ENCODE peak calls at places on chromosomes 16 and 17, in six cellular contexts. Q is effector CD4-positive, alpha-beta T cell; H is GM19239; D is Kasumi-1; J is COR-L47; M is activated CD8-positive, alpha-beta T cell treated with anti-CD3 and anti-CD28 coated beads, Interleukin-2, amount 10 ng/mL, durations not matched to agents 7 days and 5 days. V is an unnamed sample.

GRCh38 chr17:30091771-30092170 is 24.8 kb upstream of the NSRP1 start:
- DNase-seq in Q (no peak), H (no peak), D (no peak), J (no peak), M (no peak), V (no peak)

GRCh38 chr16:12679660-12680272 is 123.9 kb downstream of the CPPED1 start:
- DNase-seq in Q (no peak), H (no peak), D (no peak), J (no peak), M (no peak), V (no peak)

GRCh38 chr17:71392715-71393567 is 727.9 kb upstream of the SOX9 start:
- DNase-seq in Q (no peak), H (no peak), D (no peak), J (no peak), M (no peak), V (no peak)

GRCh38 chr17:34173221-34173620 is 81.9 kb upstream of the CCL2 start:
- DNase-seq in Q (no peak), H (no peak), D (no peak), J (no peak), M (no peak), V (no peak)

GRCh38 chr17:54882371-54882770 is 18.3 kb upstream of the TOM1L1 start:
- DNase-seq in Q (no peak), H (no peak), D (no peak), J (no peak), M (no peak), V (no peak)

GRCh38 chr17:80552523-80552922 is 7.9 kb downstream of the RPTOR start:
- DNase-seq in Q (no peak), H (no peak), D (no peak), J (no peak), M (no peak), V (no peak)

GRCh38 chr17:50028207-50029120 is 27.4 kb upstream of the ITGA3 start:
- DNase-seq in Q (no peak), H (no peak), D (no peak), J (no peak), M (no peak), V (no peak)

GRCh38 chr17:61002316-61002736 is 324.7 kb downstream of the BCAS3 start:
- DNase-seq in Q (no peak), H (no peak), D (peak; percentile 79), J (no peak), M (peak; percentile 26), V (peak; percentile 28)

GRCh38 chr16:72474511-72475123 is 302.7 kb upstream of the PMFBP1 start:
- DNase-seq in Q (no peak), H (no peak), D (no peak), J (no peak), M (no peak), V (no peak)

GRCh38 chr17:13995856-13996635 is 73.3 kb upstream of the COX10 start:
- DNase-seq in Q (no peak), H (no peak), D (no peak), J (no peak), M (no peak), V (no peak)

GRCh38 chr17:63772801-63773271 is 561 bp downstream of the CCDC47 start:
- DNase-seq in Q (no peak), H (no peak), D (peak; percentile 30), J (no peak), M (peak; percentile 21), V (no peak)

GRCh38 chr17:31695456-31696090 is 163.5 kb downstream of the COPRS start:
- DNase-seq in Q (no peak), H (no peak), D (no peak), J (no peak), M (no peak), V (no peak)

GRCh38 chr17:38798614-38799500 is 499 bp downstream of the PIP4K2B start:
- DNase-seq in Q (no peak), H (peak; percentile 46), D (peak; percentile 69), J (no peak), M (peak; percentile 79), V (peak; percentile 51)

GRCh38 chr16:70779361-70779760 is 21.6 kb downstream of the VAC14 start:
- DNase-seq in Q (no peak), H (no peak), D (no peak), J (no peak), M (no peak), V (no peak)

GRCh38 chr16:66592814-66593213 is 11.7 kb upstream of the CMTM3 start:
- DNase-seq in Q (no peak), H (no peak), D (no peak), J (no peak), M (no peak), V (no peak)

GRCh38 chr16:85819245-85819644 is 19.8 kb downstream of the COX4I1 start:
- DNase-seq in Q (peak; percentile 78), H (peak; percentile 72), D (peak; percentile 84), J (peak; percentile 42), M (peak; percentile 92), V (peak; percentile 72)

GRCh38 chr17:58352018-58352842 is at the start of gene SUPT4H1:
- DNase-seq in Q (peak; percentile 84), H (peak; percentile 85), D (peak; percentile 93), J (peak; percentile 88), M (peak; percentile 94), V (peak; percentile 96)

GRCh38 chr16:29975811-29976511 is 2.3 kb downstream of the TAOK2 start:
- DNase-seq in Q (no peak), H (no peak), D (no peak), J (no peak), M (no peak), V (no peak)

GRCh38 chr17:45784583-45785372 is 658 bp downstream of the CRHR1 start:
- DNase-seq in Q (peak; percentile 7), H (peak; percentile 48), D (peak; percentile 24), J (peak; percentile 42), M (peak; percentile 45), V (peak; percentile 51)

GRCh38 chr16:73192227-73192894 is 144.4 kb upstream of the ZFHX3 start:
- DNase-seq in Q (no peak), H (no peak), D (no peak), J (no peak), M (no peak), V (no peak)

GRCh38 chr16:57984443-57985203 is 13.7 kb upstream of the CNGB1 start:
- DNase-seq in Q (peak; percentile 89), H (peak; percentile 81), D (no peak), J (no peak), M (peak; percentile 92), V (no peak)

GRCh38 chr16:88649924-88650748 is 717 bp downstream of the CYBA start:
- DNase-seq in Q (no peak), H (no peak), D (peak; percentile 56), J (no peak), M (peak; percentile 58), V (no peak)

GRCh38 chr17:63954402-63955063 is 18.2 kb downstream of the SCN4A start:
- DNase-seq in Q (no peak), H (peak; percentile 60), D (peak; percentile 36), J (peak; percentile 37), M (peak; percentile 57), V (peak; percentile 17)

V was measured in NCI-H345.